ENCODE peak calls at places on chromosomes 2 and 18, in six cellular contexts. V is spleen, D is AG10803, L is astrocyte of the cerebellum, C is fibroblast of mammary gland, N is A549. U is an unnamed sample.

GRCh38 chr2:105344704-105345345 is 7.5 kb downstream of the C2orf49 start:
- DNase-seq in L (peak; percentile 29), V (no peak), D (peak; percentile 52), N (peak; percentile 18), C (peak; percentile 59), U (peak; percentile 59)

GRCh38 chr2:142642654-142643053 is 234.8 kb upstream of the KYNU start:
- DNase-seq in N (no peak), L (no peak), D (no peak), V (no peak), C (peak; percentile 14), U (peak; percentile 0)

GRCh38 chr2:171210864-171211431 is 50.3 kb upstream of the TLK1 start:
- DNase-seq in L (no peak), N (no peak), V (no peak), D (peak; percentile 15), C (no peak), U (no peak)

GRCh38 chr2:146741260-146741659 is 1103.6 kb upstream of the ACVR2A start:
- DNase-seq in N (no peak), V (no peak), L (no peak), D (no peak), C (peak; percentile 64), U (no peak)

GRCh38 chr2:235839226-235839625 is 329.0 kb downstream of the GBX2 start:
- DNase-seq in C (no peak), L (no peak), N (no peak), D (no peak), V (peak; percentile 56), U (no peak)

GRCh38 chr2:47862949-47863348 is 43.3 kb downstream of the FBXO11 start:
- DNase-seq in D (no peak), N (no peak), V (no peak), L (no peak), C (no peak), U (no peak)

GRCh38 chr18:41737218-41737617 is 217.8 kb upstream of the PIK3C3 start:
- DNase-seq in L (no peak), D (no peak), V (no peak), C (no peak), N (no peak), U (no peak)

GRCh38 chr2:95208101-95208500 is 780 bp downstream of the ZNF892 start:
- DNase-seq in V (no peak), N (no peak), C (peak; percentile 38), D (peak; percentile 13), L (no peak), U (peak; percentile 58)

GRCh38 chr2:146734791-146735190 is 1110.0 kb upstream of the ACVR2A start:
- DNase-seq in V (no peak), L (no peak), C (no peak), D (no peak), N (no peak), U (no peak)

GRCh38 chr18:13477147-13477683 is 249.1 kb downstream of the FAM210A start:
- DNase-seq in N (no peak), C (no peak), L (no peak), D (no peak), V (no peak), U (no peak)

DNA sequence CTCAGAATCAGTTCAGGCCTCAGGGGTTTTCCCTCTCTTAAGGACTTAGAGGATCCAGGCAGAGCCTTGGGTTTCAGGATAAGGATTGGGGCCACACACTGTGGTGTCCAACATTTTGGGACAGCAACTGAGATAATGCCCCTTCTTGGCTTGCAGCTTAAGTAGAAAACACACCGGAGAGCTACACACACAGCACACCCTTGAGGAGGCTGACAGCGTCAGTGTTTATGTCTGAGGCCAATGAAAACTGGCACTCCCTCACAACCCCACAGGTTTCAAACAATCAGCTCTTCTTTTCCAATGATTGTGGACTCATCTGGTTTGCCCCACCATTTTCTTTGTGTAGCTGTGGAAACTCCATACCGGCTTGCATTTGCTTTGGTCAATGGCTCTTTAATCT is 257.7 kb downstream of the CDCA7 start:
- DNase-seq in C (no peak), N (no peak), D (no peak), L (no peak), V (no peak), U (no peak)
- TF ChIP-seq CTCF in C (no peak), N (no peak), D (no peak), L (no peak), V (no peak), U (no peak)

DNA sequence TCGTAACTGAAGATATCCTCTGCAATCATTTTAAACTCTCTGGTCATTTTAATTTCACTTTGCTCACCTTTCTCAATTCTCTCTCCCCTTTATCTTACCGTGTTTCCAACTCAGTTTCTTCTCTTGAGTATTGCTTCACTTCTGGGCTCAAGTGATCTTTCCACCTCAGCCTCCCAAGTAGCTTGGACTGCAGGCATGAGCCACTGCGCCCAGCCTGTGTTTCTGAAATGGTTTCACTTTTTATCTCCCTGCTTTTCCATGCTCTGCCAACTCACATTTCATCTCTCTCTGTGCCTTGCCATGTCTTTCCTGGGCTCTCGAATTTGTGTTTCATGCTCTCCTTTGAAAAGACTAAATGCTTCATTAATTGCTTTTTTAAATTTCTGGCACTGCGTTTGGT is 30.5 kb upstream of the TMEM131 start:
- DNase-seq in V (no peak), D (peak; percentile 3), N (no peak), C (no peak), L (no peak), U (peak; percentile 14)
- H3K4me3 ChIP-seq in V (peak overlapping the region; percentile 43), D (no peak overlapping the region), N (no peak overlapping the region), C (no peak overlapping the region), L (no peak overlapping the region), U (no peak overlapping the region)

DNA sequence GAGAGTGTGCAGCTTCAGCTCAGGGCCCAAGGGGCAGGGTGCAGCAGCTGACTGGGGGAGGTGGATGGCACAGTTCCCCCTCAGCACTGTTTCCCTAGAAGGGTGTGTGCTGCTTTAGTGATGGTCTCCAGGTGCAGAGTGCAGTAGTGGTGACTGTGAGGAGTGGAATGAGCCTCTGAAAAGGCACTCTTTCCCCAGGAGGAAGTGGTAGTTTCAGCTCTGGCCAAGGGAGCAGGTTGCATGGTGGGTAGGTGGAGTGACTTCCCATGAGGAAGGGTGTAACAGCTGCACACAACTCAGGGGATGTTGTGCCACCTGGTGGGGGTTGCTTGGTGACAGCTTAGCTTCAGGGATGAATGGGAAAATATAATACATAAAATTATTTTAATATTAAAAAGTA is 251.5 kb upstream of the NXPH2 start:
- DNase-seq in C (peak; percentile 2), N (no peak), L (peak; percentile 8), D (no peak), V (no peak), U (no peak)
- TF ChIP-seq CTCF in C (no peak), N (no peak), L (peak; percentile 36), D (no peak), V (no peak), U (no peak)

DNA sequence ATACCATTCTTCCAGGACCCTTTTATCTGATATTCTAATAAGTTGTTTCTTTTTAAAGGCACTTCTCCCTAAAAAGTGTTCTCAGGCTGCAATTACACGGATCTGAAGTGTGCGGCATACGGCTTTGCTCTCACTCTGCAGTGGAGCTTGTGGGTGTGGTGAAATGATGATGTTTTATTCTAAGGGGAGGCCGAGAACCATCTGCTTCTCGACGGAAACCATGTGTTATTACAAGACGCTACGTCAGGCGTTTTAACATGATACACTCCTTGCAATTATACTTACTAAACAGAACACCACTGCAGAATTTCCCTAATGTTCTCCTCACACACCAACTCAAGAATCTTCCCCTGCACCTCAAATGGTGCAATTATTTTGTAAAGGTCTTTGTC is 34.9 kb upstream of the CTDP1 start:
- DNase-seq in L (no peak), V (no peak), C (peak; percentile 53), D (peak; percentile 53), N (no peak), U (peak; percentile 23)
- H3K4me3 ChIP-seq in L (no peak overlapping the region), V (no peak overlapping the region), C (no peak overlapping the region), D (no peak overlapping the region), N (no peak overlapping the region), U (no peak overlapping the region)

GRCh38 chr18:67514901-67515540 is 1.5 kb downstream of the DSEL start:
- DNase-seq in L (no peak), C (peak; percentile 38), V (no peak), N (no peak), D (no peak), U (peak; percentile 47)

GRCh38 chr18:67514465-67514864 is 2.1 kb downstream of the DSEL start:
- DNase-seq in D (no peak), C (no peak), L (no peak), N (no peak), V (no peak), U (no peak)

GRCh38 chr18:67516432-67517223 is at the start of gene DSEL:
- DNase-seq in V (peak; percentile 99), N (peak; percentile 53), C (peak; percentile 91), D (peak; percentile 97), L (peak; percentile 87), U (peak; percentile 98)

GRCh38 chr18:67517224-67517765 is 775 bp upstream of the DSEL start:
- DNase-seq in C (peak; percentile 85), V (no peak), N (no peak), L (no peak), D (peak; percentile 33), U (no peak)

GRCh38 chr18:67515987-67516431 is 511 bp downstream of the DSEL start:
- DNase-seq in D (peak; percentile 83), L (peak; percentile 80), C (peak; percentile 84), N (peak; percentile 44), V (peak; percentile 92), U (peak; percentile 90)
- TF ChIP-seq CTCF in D (peak; percentile 66), L (peak; percentile 85), C (peak; percentile 61), N (peak; percentile 60), V (no peak), U (peak; percentile 70)

GRCh38 chr2:1097086-1097485 is 146.4 kb downstream of the SNTG2 start:
- DNase-seq in N (no peak), L (no peak), C (no peak), D (no peak), V (no peak), U (no peak)
- H3K4me3 ChIP-seq in N (no peak overlapping the region), L (no peak overlapping the region), C (no peak overlapping the region), D (no peak overlapping the region), V (no peak overlapping the region), U (no peak overlapping the region)

GRCh38 chr18:76874643-76875389 is 52.5 kb downstream of the ZNF236 start:
- DNase-seq in V (no peak), C (no peak), L (no peak), N (no peak), D (no peak), U (no peak)
- TF ChIP-seq CTCF in V (no peak), C (no peak), L (no peak), N (no peak), D (no peak), U (no peak)

GRCh38 chr2:112148477-112148876 is 10.3 kb downstream of the FBLN7 start:
- DNase-seq in C (no peak), D (no peak), N (no peak), V (no peak), L (no peak), U (peak; percentile 20)
- H3K4me3 ChIP-seq in C (no peak overlapping the region), D (no peak overlapping the region), N (no peak overlapping the region), V (no peak overlapping the region), L (no peak overlapping the region), U (no peak overlapping the region)

U was measured in cardiac fibroblast.